ENCODE peak calls at places on chromosome X, in six cellular contexts. R, C, M, B, O and H are unnamed samples.

GRCh38 chrX:18753603-18754002 is 46.2 kb downstream of the PPEF1 start:
- DNase-seq in R (no peak), C (no peak), M (no peak), B (no peak), O (no peak), H (no peak)

GRCh38 chrX:80246273-80246672 is 174.0 kb upstream of the TENT5D start:
- DNase-seq in R (no peak), C (no peak), M (no peak), B (no peak), O (no peak), H (no peak)

GRCh38 chrX:124145749-124146148 is 184.2 kb downstream of the STAG2 start:
- DNase-seq in R (no peak), C (no peak), M (no peak), B (no peak), O (no peak), H (no peak)

GRCh38 chrX:70470850-70471289 is 26.2 kb downstream of the DLG3 start:
- DNase-seq in R (no peak), C (no peak), M (no peak), B (peak), O (no peak), H (no peak)

GRCh38 chrX:153336128-153336894 is 2.4 kb downstream of the ZNF275 start:
- DNase-seq in R (no peak), C (no peak), M (no peak), B (no peak), O (no peak), H (no peak)

GRCh38 chrX:54921427-54922021 is 900 bp downstream of the TRO start:
- DNase-seq in R (peak), C (peak), M (peak), B (peak), O (peak), H (peak)

GRCh38 chrX:40809210-40809609 is 73.9 kb upstream of the MED14 start:
- DNase-seq in R (peak), C (no peak), M (no peak), B (peak), O (no peak), H (no peak)

GRCh38 chrX:106684207-106684606 is 42.3 kb upstream of the RNF128 start:
- DNase-seq in R (no peak), C (no peak), M (no peak), B (no peak), O (no peak), H (no peak)

GRCh38 chrX:63656871-63657580 is 128.0 kb downstream of the ARHGEF9 start:
- DNase-seq in R (peak), C (peak), M (peak), B (peak), O (no peak), H (no peak)

GRCh38 chrX:1554469-1555210 is 17.7 kb upstream of the P2RY8 start:
- DNase-seq in R (no peak), C (no peak), M (no peak), B (no peak), O (no peak), H (peak)

GRCh38 chrX:19769467-19769866 is 117.9 kb downstream of the SH3KBP1 start:
- DNase-seq in R (no peak), C (no peak), M (no peak), B (no peak), O (no peak), H (no peak)

GRCh38 chrX:68299923-68300322 is 133.4 kb downstream of the OPHN1 start:
- DNase-seq in R (no peak), C (no peak), M (no peak), B (no peak), O (no peak), H (no peak)

GRCh38 chrX:69238153-69238959 is 73.1 kb upstream of the PJA1 start:
- DNase-seq in R (no peak), C (no peak), M (no peak), B (peak), O (no peak), H (no peak)

GRCh38 chrX:75786290-75786689 is 1.2 kb upstream of the MAGEE2 start:
- DNase-seq in R (no peak), C (no peak), M (no peak), B (no peak), O (no peak), H (no peak)

GRCh38 chrX:29634516-29634915 is 580.8 kb upstream of the MAGEB2 start:
- DNase-seq in R (no peak), C (no peak), M (no peak), B (no peak), O (no peak), H (no peak)

GRCh38 chrX:111035256-111035655 is 60.7 kb upstream of the PAK3 start:
- DNase-seq in R (no peak), C (no peak), M (no peak), B (peak), O (no peak), H (no peak)

GRCh38 chrX:22634081-22634480 is 361.4 kb downstream of the CBLL2 start:
- DNase-seq in R (peak), C (no peak), M (peak), B (peak), O (no peak), H (no peak)

GRCh38 chrX:107729558-107730297 is 45.9 kb downstream of the TSC22D3 start:
- DNase-seq in R (no peak), C (no peak), M (no peak), B (no peak), O (no peak), H (no peak)

GRCh38 chrX:37802028-37802427 is 22.2 kb downstream of the CYBB start:
- DNase-seq in R (no peak), C (no peak), M (no peak), B (no peak), O (no peak), H (no peak)

GRCh38 chrX:54819201-54819600 is 11.7 kb downstream of the MAGED2 start:
- DNase-seq in R (no peak), C (no peak), M (no peak), B (no peak), O (no peak), H (no peak)

GRCh38 chrX:101682723-101683122 is 23.1 kb upstream of the ARMCX2 start:
- DNase-seq in R (no peak), C (no peak), M (no peak), B (peak), O (no peak), H (no peak)

GRCh38 chrX:136395271-136395670 is 92.5 kb upstream of the BRS3 start:
- DNase-seq in R (peak), C (no peak), M (no peak), B (no peak), O (no peak), H (no peak)

GRCh38 chrX:56803849-56804681 is 75.0 kb downstream of the NBDY start:
- DNase-seq in R (no peak), C (no peak), M (no peak), B (peak), O (no peak), H (no peak)

GRCh38 chrX:39336709-39337294 is 535.5 kb downstream of the MID1IP1 start:
- DNase-seq in R (no peak), C (no peak), M (no peak), B (no peak), O (no peak), H (no peak)

GRCh38 chrX:123731258-123731986 is 1.4 kb downstream of the THOC2 start:
- DNase-seq in R (no peak), C (no peak), M (no peak), B (no peak), O (no peak), H (peak)

GRCh38 chrX:43349363-43349762 is 306.7 kb upstream of the MAOA start:
- DNase-seq in R (peak), C (no peak), M (no peak), B (peak), O (no peak), H (peak)